ENCODE peak calls at places on chromosomes 6 and 20, in seven cellular contexts. B is skeletal muscle cell, L is fibroblast of lung, Q is GM12865, P is SJSA1, Z is adipocyte, C is epithelial cell of esophagus. J is an unnamed sample.

GRCh38 chr6:159875194-159875593 is 15.6 kb upstream of the MAS1 start:
- DNase-seq in B (no peak), Q (peak; percentile 56), P (no peak), Z (no peak), L (no peak), C (no peak), J (no peak)

GRCh38 chr6:155026366-155027045 is 31.4 kb downstream of the TIAM2 start:
- DNase-seq in C (peak; percentile 90), P (peak; percentile 98), B (peak; percentile 93), Z (peak; percentile 80), L (peak; percentile 85), Q (no peak), J (peak; percentile 95)

GRCh38 chr6:53439556-53439955 is 90.8 kb upstream of the ELOVL5 start:
- DNase-seq in L (peak; percentile 70), Q (no peak), P (no peak), C (no peak), B (peak; percentile 55), Z (peak; percentile 69), J (peak; percentile 12)

GRCh38 chr6:168387911-168388310 is 53.1 kb upstream of the SMOC2 start:
- DNase-seq in P (no peak), L (no peak), C (no peak), Z (no peak), Q (no peak), B (no peak), J (no peak)

GRCh38 chr20:32742322-32743236 is 688 bp downstream of the COMMD7 start:
- DNase-seq in L (no peak), P (no peak), C (no peak), Q (no peak), B (no peak), Z (no peak), J (peak; percentile 30)

GRCh38 chr6:137351890-137352289 is 132.7 kb upstream of the IFNGR1 start:
- DNase-seq in Z (no peak), L (no peak), Q (no peak), P (no peak), C (no peak), B (peak; percentile 22), J (peak; percentile 38)

GRCh38 chr20:24124951-24125650 is 136.5 kb upstream of the GGTLC1 start:
- DNase-seq in Z (no peak), P (no peak), Q (no peak), L (no peak), B (no peak), C (no peak), J (no peak)

GRCh38 chr6:167104388-167104787 is 18.5 kb upstream of the CCR6 start:
- DNase-seq in L (no peak), B (no peak), Z (no peak), P (no peak), Q (no peak), C (no peak), J (no peak)

GRCh38 chr6:44342489-44342888 is at the start of gene SPATS1:
- DNase-seq in C (peak; percentile 15), B (no peak), P (no peak), Z (peak; percentile 57), L (no peak), Q (no peak), J (peak; percentile 31)

GRCh38 chr6:14924126-14925024 is 321.5 kb upstream of the JARID2 start:
- DNase-seq in P (no peak), L (no peak), Q (no peak), C (no peak), B (peak; percentile 43), Z (no peak), J (peak; percentile 21)

GRCh38 chr6:35611235-35611634 is 77.5 kb downstream of the FKBP5 start:
- DNase-seq in P (no peak), L (peak; percentile 90), C (no peak), B (no peak), Z (peak; percentile 32), Q (peak; percentile 46), J (peak; percentile 60)

GRCh38 chr6:101741474-101742171 is 348.1 kb downstream of the GRIK2 start:
- DNase-seq in Q (no peak), P (no peak), B (no peak), Z (no peak), L (peak; percentile 2), C (no peak), J (no peak)

GRCh38 chr6:83192871-83193746 is at the start of the genes PGM3 and RWDD2A:
- DNase-seq in Z (peak; percentile 97), L (peak; percentile 87), B (peak; percentile 63), C (peak; percentile 88), P (peak; percentile 88), Q (peak; percentile 93), J (peak; percentile 86)

GRCh38 chr20:63554361-63555278 is 661 bp downstream of the FNDC11 start:
- DNase-seq in P (no peak), Q (peak; percentile 75), Z (no peak), C (no peak), B (no peak), L (no peak), J (no peak)

GRCh38 chr6:31407699-31408098 is 4.3 kb downstream of the MICA start:
- DNase-seq in Q (no peak), C (peak; percentile 64), P (no peak), L (peak; percentile 79), Z (peak; percentile 82), B (no peak), J (peak; percentile 77)

GRCh38 chr6:87916446-87916845 is 131.2 kb upstream of the SPACA1 start:
- DNase-seq in B (no peak), Q (no peak), L (no peak), Z (no peak), C (no peak), P (no peak), J (no peak)

GRCh38 chr20:46174469-46175126 is 56.5 kb downstream of the CD40 start:
- DNase-seq in B (peak; percentile 0), Q (peak; percentile 76), L (peak; percentile 42), Z (peak; percentile 35), C (peak; percentile 70), P (peak; percentile 69), J (peak; percentile 82)

GRCh38 chr20:63139369-63139768 is 76.6 kb downstream of the YTHDF1 start:
- DNase-seq in Q (no peak), B (no peak), P (no peak), L (no peak), C (no peak), Z (no peak), J (no peak)

GRCh38 chr6:44674226-44675155 is 287.0 kb downstream of the CDC5L start:
- DNase-seq in P (no peak), Z (no peak), C (peak; percentile 97), Q (no peak), L (no peak), B (no peak), J (no peak)

GRCh38 chr6:36223706-36224105 is 27.2 kb downstream of the BRPF3 start:
- DNase-seq in Q (no peak), P (no peak), C (no peak), Z (peak; percentile 12), L (peak; percentile 8), B (no peak), J (no peak)

GRCh38 chr6:47106721-47107197 is 64.6 kb upstream of the ADGRF1 start:
- DNase-seq in B (no peak), C (peak; percentile 42), P (no peak), Q (no peak), L (peak; percentile 38), Z (no peak), J (no peak)

GRCh38 chr6:168247456-168248147 is 72.0 kb downstream of the DACT2 start:
- DNase-seq in C (no peak), Z (no peak), L (no peak), P (no peak), Q (no peak), B (no peak), J (peak; percentile 4)

DNA sequence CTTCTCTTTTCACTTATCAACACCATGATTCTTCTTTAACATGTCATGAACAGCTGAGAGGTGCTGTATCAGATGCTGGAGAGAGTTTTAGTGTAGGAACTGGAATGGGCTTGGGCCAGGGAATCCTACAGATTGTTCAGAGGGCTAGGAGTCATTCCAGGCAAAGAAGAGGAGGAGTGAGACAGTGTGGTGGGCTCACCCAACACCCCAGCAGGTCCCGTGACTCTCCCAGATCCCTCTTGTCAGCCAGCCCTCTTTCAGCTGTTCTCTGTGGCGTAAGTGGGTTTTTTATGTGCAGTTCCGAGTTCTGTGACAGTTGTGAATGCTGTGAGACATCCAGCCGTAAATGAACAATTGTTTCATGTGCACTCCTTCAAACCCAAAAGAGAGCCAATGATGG is 31.4 kb upstream of the CEP162 start:
- DNase-seq in C (no peak), Z (no peak), B (no peak), L (no peak), Q (no peak), P (no peak), J (no peak)
- H3K4me3 ChIP-seq in C (no peak overlapping the region), Z (no peak overlapping the region), B (no peak overlapping the region), L (no peak overlapping the region), Q (no peak overlapping the region), P (no peak overlapping the region), J (no peak overlapping the region)

GRCh38 chr6:129578315-129578714 is 131.7 kb downstream of the ARHGAP18 start:
- DNase-seq in B (no peak), P (no peak), L (no peak), Z (no peak), C (no peak), Q (no peak), J (no peak)

GRCh38 chr6:129577691-129578090 is 132.3 kb downstream of the ARHGAP18 start:
- DNase-seq in Z (no peak), C (no peak), Q (no peak), L (peak; percentile 20), B (no peak), P (no peak), J (no peak)

GRCh38 chr6:129576456-129576855 is 133.5 kb downstream of the ARHGAP18 start:
- DNase-seq in L (no peak), C (no peak), Q (no peak), Z (no peak), P (no peak), B (no peak), J (no peak)

DNA sequence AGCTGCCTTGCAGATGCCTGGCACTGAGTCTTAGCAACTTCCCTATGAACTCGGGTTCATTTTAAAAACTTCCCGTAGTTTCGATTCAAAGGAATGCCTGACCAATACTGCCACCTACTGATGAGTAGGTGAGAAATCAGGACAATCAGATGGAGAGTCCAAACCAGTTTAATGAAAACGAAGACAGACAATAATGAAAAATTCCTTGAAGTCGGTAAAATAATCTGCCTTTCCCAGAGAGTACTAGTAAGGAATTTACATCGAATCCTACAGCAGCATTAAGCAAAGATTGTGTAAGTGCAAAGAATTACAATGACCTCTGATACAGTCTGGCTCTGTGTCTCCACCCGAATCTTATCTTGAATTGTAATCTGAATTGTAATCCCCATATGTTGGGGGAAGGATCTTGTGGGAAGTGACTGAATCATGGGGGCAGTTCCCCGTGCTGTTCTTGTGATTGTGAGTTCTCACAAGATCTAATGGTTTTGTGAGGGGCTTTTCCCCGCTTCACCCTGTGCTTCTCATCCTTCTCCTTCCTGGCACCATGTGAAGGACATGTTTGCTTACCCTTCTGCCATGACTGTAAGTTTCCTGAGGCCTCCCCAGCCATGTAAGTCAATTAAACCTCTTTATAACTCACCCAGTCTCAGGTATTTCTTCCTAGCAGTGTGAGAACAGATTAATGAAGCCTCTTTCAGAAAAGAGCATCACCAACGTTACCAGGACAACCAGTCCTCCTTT is 134.4 kb downstream of the ARHGAP18 start:
- DNase-seq in P (no peak), Q (no peak), L (peak; percentile 66), B (no peak), C (peak; percentile 56), Z (peak; percentile 84), J (peak; percentile 53)
- H3K4me3 ChIP-seq in P (no peak overlapping the region), Q (no peak overlapping the region), L (no peak overlapping the region), B (no peak overlapping the region), C (no peak overlapping the region), Z (peak overlapping the region; percentile 55), J (no peak overlapping the region)

GRCh38 chr6:157184202-157185015 is 138.9 kb downstream of the TMEM242 start:
- DNase-seq in B (no peak), P (peak; percentile 73), Q (peak; percentile 68), Z (peak; percentile 78), L (peak; percentile 44), C (peak; percentile 72), J (peak; percentile 82)
- H3K4me3 ChIP-seq in B (no peak overlapping the region), P (no peak overlapping the region), Q (no peak overlapping the region), Z (peak overlapping the region; percentile 49), L (no peak overlapping the region), C (no peak overlapping the region), J (no peak overlapping the region)

GRCh38 chr6:152233547-152234320 is 403.4 kb downstream of the SYNE1 start:
- DNase-seq in B (no peak), P (no peak), C (no peak), L (no peak), Z (no peak), Q (no peak), J (no peak)
- H3K4me3 ChIP-seq in B (no peak overlapping the region), P (no peak overlapping the region), C (no peak overlapping the region), L (no peak overlapping the region), Z (no peak overlapping the region), Q (no peak overlapping the region), J (no peak overlapping the region)